ENCODE peak calls at places on chromosomes 6 and 20, in eight cellular contexts. X is naive thymus-derived CD4-positive, alpha-beta T cell; F is BE2C; W is prostate gland; R is heart right ventricle; Z is psoas muscle; E is CD4-positive, CD25-positive, alpha-beta regulatory T cell; Y is effector memory CD4-positive, alpha-beta T cell. N is an unnamed sample.
A peak's percentile ranks its signal among the peaks of the same experiment; 100 is the strongest.

GRCh38 chr20:34542439-34542838 is 16.1 kb upstream of the MAP1LC3A start:
- DNase-seq in Y (no peak), X (no peak), E (no peak), W (no peak), F (no peak), R (no peak), Z (no peak), N (no peak)

GRCh38 chr6:38639498-38640215 is at the start of gene BTBD9:
- DNase-seq in F (peak; percentile 83), R (peak; percentile 84), E (peak; percentile 93), Y (peak; percentile 76), Z (peak; percentile 91), X (peak; percentile 84), W (peak; percentile 71), N (peak; percentile 92)

GRCh38 chr6:140546640-140547039 is 1172.2 kb upstream of the CITED2 start:
- DNase-seq in Y (no peak), R (no peak), Z (no peak), W (no peak), E (no peak), F (no peak), X (no peak), N (no peak)

GRCh38 chr6:107712523-107713213 is 111.4 kb downstream of the SCML4 start:
- DNase-seq in R (no peak), X (no peak), Y (no peak), F (peak; percentile 28), E (no peak), Z (no peak), W (no peak), N (no peak)

GRCh38 chr6:19999319-20000191 is 162.4 kb downstream of the ID4 start:
- DNase-seq in E (peak; percentile 12), W (no peak), Z (no peak), Y (no peak), X (no peak), R (no peak), F (peak; percentile 55), N (no peak)

GRCh38 chr6:114007451-114007953 is 36.6 kb upstream of the HDAC2 start:
- DNase-seq in E (peak; percentile 73), X (no peak), Z (no peak), F (no peak), R (no peak), W (no peak), Y (no peak), N (no peak)

GRCh38 chr6:73523434-73524123 is 2.7 kb upstream of the EEF1A1 start:
- DNase-seq in E (peak; percentile 93), X (peak; percentile 61), F (no peak), Y (peak; percentile 68), R (peak; percentile 57), W (peak; percentile 59), Z (peak; percentile 72), N (peak; percentile 84)

GRCh38 chr6:70282906-70283461 is 19.9 kb downstream of the COL9A1 start:
- DNase-seq in Z (no peak), W (no peak), X (no peak), Y (no peak), F (no peak), E (no peak), R (no peak), N (no peak)

GRCh38 chr20:62822239-62822787 is 5.5 kb downstream of the COL9A3 start:
- DNase-seq in Z (no peak), E (no peak), Y (no peak), R (no peak), W (no peak), X (no peak), F (no peak), N (no peak)

GRCh38 chr6:101762851-101763250 is 369.3 kb downstream of the GRIK2 start:
- DNase-seq in Z (no peak), W (no peak), X (no peak), Y (no peak), F (no peak), R (no peak), E (no peak), N (no peak)

GRCh38 chr20:32429745-32430360 is 71.7 kb downstream of the ASXL1 start:
- DNase-seq in R (no peak), Y (no peak), W (no peak), E (no peak), X (no peak), Z (no peak), F (no peak), N (no peak)

GRCh38 chr6:22124756-22125155 is 172.1 kb downstream of the PRL start:
- DNase-seq in F (no peak), R (no peak), Z (no peak), X (no peak), E (no peak), W (no peak), Y (no peak), N (no peak)

DNA sequence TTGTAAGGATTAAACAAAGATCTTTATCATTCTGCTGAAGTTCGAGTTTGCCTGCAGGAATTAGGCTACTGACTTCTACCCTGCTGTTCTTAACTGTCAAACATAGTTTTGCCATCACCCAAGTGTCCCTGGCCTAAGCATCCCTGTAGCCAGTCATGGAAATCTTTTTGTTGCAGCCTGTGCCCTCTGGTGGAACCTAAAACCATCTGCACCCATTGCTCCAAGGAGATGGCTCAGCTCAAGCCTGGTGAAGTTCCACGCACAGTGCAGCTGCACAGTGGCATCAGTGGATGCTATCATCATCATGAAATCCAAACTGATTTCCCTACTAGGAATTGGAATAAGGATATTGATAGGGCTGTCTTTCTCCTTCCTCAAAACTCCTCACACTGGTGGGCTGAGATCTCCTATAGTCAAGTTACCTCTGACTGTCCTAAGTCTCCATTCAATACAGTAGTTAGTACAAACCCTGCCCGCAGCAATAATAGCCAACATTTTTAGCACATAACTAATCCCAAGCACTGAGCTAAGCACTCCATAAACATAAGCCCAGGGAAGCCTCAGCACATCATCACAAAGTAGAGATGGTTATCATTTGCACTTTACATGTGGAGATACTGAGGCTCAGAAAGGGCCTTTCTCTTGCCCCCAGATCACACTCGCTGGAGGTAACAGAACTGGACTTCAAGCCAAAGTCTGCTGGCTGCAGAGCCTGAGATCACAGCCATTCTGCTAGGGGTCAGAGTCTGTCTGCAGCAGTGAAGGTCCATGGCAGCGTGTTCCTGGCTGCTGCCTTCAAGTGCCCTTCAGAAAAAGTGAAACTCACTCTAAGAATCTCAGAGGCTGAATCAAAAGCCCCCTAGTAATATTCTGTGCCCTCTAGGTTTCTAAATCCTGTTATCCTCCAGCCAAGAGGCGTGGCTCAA is 77.2 kb upstream of the MC3R start:
- DNase-seq in E (no peak), R (no peak), Y (no peak), W (peak; percentile 5), X (no peak), Z (no peak), F (peak; percentile 47), N (no peak)
- H3K4me1 ChIP-seq in E (no peaks in the 10 kb centered on the region), R (no peaks in the 10 kb centered on the region), Y (no peaks in the 10 kb centered on the region), W (no peaks in the 10 kb centered on the region), X (no peaks in the 10 kb centered on the region), Z (no peaks in the 10 kb centered on the region), F (peaks cover 5% of the 10 kb centered on the region), N (no peaks in the 10 kb centered on the region)

DNA sequence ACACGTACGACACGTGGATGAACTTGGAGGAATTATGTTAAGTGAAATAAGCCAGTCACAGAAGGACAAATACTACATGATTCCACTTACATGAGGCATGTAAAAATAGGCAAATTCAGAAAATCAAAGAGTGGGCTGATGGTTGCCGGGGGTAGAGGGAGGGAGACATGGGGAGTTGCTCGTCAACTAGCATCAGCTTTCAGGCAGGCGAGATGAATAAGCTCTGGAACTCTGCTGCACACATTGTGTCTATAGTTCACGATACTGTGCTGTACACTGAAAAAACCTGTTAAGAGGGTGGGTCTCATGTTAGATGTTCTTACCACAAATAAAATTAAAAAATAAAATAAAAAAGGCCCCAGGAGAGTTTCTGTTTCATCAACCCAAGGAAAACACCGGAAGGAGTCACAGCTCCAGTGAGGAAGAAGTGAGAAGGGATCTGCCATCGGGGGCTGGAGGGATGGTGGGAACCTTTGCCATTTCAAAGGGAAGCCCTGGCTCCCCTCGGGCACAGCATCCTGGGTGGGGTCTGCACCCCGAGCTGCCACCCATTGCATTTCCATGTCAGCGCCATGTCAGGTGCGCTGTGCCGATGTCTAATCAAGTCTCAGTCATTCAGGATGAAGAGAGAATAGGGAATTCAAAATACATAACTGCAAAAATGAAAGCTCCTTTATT is 98.3 kb downstream of the SLC22A23 start:
- DNase-seq in X (no peak), Z (no peak), Y (no peak), R (no peak), E (no peak), W (no peak), F (no peak), N (no peak)
- H3K4me1 ChIP-seq in X (peaks cover 7% of the 10 kb centered on the region), Z (peaks cover 20% of the 10 kb centered on the region), Y (peaks cover 14% of the 10 kb centered on the region), R (peaks cover 23% of the 10 kb centered on the region), E (peaks cover 22% of the 10 kb centered on the region), W (peaks cover 24% of the 10 kb centered on the region), F (no peaks in the 10 kb centered on the region), N (peaks cover 39% of the 10 kb centered on the region)

DNA sequence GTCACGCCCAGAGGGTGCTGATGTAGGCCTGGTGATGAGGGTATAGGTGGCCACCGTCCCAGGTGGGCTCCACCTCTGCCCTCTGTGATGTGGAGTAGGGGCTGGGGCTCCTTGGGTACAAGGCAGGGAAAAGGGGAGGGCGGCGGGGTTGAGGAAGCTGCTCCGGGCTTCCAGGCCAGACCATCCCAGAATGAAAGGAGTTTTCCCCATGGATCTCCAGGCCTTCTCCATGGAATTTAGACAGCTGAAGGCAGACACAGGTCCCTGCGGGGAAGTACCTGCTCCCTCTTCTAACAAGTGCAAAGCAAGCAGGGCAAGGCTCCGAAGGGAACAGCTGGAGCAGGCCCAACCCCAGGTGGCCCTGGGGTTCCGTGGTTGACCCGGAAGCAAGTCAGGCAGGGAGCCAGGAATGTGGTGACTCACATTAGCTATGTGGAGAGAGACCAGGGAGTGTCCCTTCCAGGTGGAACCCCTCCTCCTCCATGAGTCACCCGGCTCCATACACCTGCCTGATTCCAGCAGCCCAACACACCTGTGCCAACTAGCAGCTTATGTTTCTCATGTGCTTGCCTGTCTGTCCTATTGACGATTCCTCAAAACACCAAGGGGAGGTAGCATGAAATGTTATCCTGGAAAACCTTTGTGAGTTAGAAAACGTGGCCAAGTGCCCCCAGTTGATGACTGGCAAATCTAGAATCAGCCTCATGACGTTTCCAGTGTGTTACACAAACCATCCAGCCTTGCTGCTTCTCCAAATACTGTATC is 59.7 kb upstream of the SNX9 start:
- DNase-seq in Z (peak; percentile 69), E (no peak), X (no peak), R (peak; percentile 53), Y (peak; percentile 15), W (peak; percentile 97), F (no peak), N (peak; percentile 93)
- H3K4me1 ChIP-seq in Z (peaks cover 20% of the 10 kb centered on the region), E (peaks cover 57% of the 10 kb centered on the region), X (peaks cover 27% of the 10 kb centered on the region), R (peaks cover 43% of the 10 kb centered on the region), Y (peaks cover 40% of the 10 kb centered on the region), W (peaks cover 5% of the 10 kb centered on the region), F (no peaks in the 10 kb centered on the region), N (peaks cover 36% of the 10 kb centered on the region)

GRCh38 chr6:3396503-3397180 is 60.2 kb downstream of the SLC22A23 start:
- DNase-seq in X (no peak), E (no peak), Y (no peak), Z (no peak), R (no peak), W (peak; percentile 57), F (no peak), N (no peak)

GRCh38 chr6:3397229-3398164 is 59.4 kb downstream of the SLC22A23 start:
- DNase-seq in Z (no peak), X (no peak), F (no peak), Y (no peak), E (no peak), W (no peak), R (no peak), N (no peak)

GRCh38 chr6:3400162-3400561 is 56.7 kb downstream of the SLC22A23 start:
- DNase-seq in W (no peak), E (no peak), Y (no peak), Z (no peak), X (no peak), F (no peak), R (no peak), N (no peak)

GRCh38 chr6:3398165-3398562 is 58.7 kb downstream of the SLC22A23 start:
- DNase-seq in F (no peak), Z (no peak), R (no peak), E (no peak), Y (no peak), W (no peak), X (no peak), N (no peak)

GRCh38 chr6:3398755-3399671 is 57.8 kb downstream of the SLC22A23 start:
- DNase-seq in Z (no peak), Y (no peak), R (no peak), W (peak; percentile 58), E (no peak), F (no peak), X (no peak), N (no peak)
- H3K4me1 ChIP-seq in Z (peaks cover 12% of the 10 kb centered on the region), Y (no peaks in the 10 kb centered on the region), R (peaks cover 6% of the 10 kb centered on the region), W (peaks cover 24% of the 10 kb centered on the region), E (no peaks in the 10 kb centered on the region), F (no peaks in the 10 kb centered on the region), X (no peaks in the 10 kb centered on the region), N (peaks cover 27% of the 10 kb centered on the region)